ENCODE peak calls at places on chromosomes 7 and 10, in ten cellular contexts. G is brain microvascular endothelial cell, P is GM12865, L is stomach, I is retinal pigment epithelial cell, K is DND-41, U is GM12878, Z is cardiac fibroblast, N is fibroblast of the aortic adventitia, T is thoracic aorta. E is an unnamed sample.

GRCh38 chr7:111775205-111775604 is 212.9 kb upstream of the IMMP2L start:
- DNase-seq in G (no peak), P (no peak), I (no peak), L (no peak), N (peak), Z (no peak), K (no peak), U (no peak), T (no peak), E (no peak)

GRCh38 chr7:142864980-142865747 is 10.3 kb downstream of the EPHB6 start:
- DNase-seq in L (no peak), P (no peak), N (no peak), I (no peak), Z (no peak), K (no peak), T (no peak), U (no peak), G (no peak), E (no peak)

GRCh38 chr10:69800109-69800508 is 1.6 kb upstream of the COL13A1 start:
- DNase-seq in I (no peak), L (peak), Z (peak), N (peak), K (peak), U (no peak), T (no peak), P (peak), G (peak), E (no peak)

GRCh38 chr7:105519353-105519752 is 2.7 kb downstream of the PUS7 start:
- DNase-seq in I (no peak), T (no peak), L (no peak), P (no peak), Z (peak), N (no peak), G (peak), K (no peak), U (no peak), E (no peak)

GRCh38 chr10:124672181-124672638 is 72.0 kb downstream of the FAM53B start:
- DNase-seq in P (no peak), N (no peak), K (no peak), T (no peak), I (no peak), G (no peak), U (no peak), Z (no peak), L (no peak), E (no peak)

GRCh38 chr7:100584677-100585510 is 1.0 kb downstream of the LRCH4 start:
- DNase-seq in I (no peak), T (no peak), K (no peak), L (peak), Z (peak), G (peak), N (peak), P (no peak), U (no peak), E (no peak)

GRCh38 chr10:120039826-120040225 is 147.3 kb downstream of the SEC23IP start:
- DNase-seq in K (no peak), L (no peak), I (no peak), N (no peak), P (no peak), Z (no peak), G (no peak), T (no peak), U (no peak), E (no peak)

GRCh38 chr10:133306941-133307379 is 1.7 kb downstream of the TUBGCP2 start:
- DNase-seq in U (no peak), N (no peak), K (no peak), T (no peak), L (no peak), P (no peak), G (no peak), I (no peak), Z (no peak), E (no peak)

GRCh38 chr7:37074370-37074769 is 350.1 kb upstream of the AOAH start:
- DNase-seq in G (no peak), L (no peak), U (no peak), N (no peak), K (no peak), P (no peak), I (no peak), Z (no peak), T (no peak), E (no peak)

GRCh38 chr7:69934475-69934903 is 336.2 kb downstream of the AUTS2 start:
- DNase-seq in T (no peak), P (no peak), G (no peak), U (no peak), N (no peak), K (no peak), Z (no peak), I (no peak), L (no peak), E (no peak)

GRCh38 chr7:128027485-128027980 is 3.7 kb downstream of the LRRC4 start:
- DNase-seq in N (no peak), K (no peak), T (no peak), U (no peak), I (no peak), G (no peak), P (no peak), Z (no peak), L (no peak), E (no peak)

GRCh38 chr7:129773328-129773731 is 161.8 kb downstream of the NRF1 start:
- DNase-seq in N (no peak), P (peak), U (no peak), Z (no peak), K (no peak), L (no peak), I (no peak), G (no peak), T (no peak), E (no peak)

GRCh38 chr10:30671011-30671616 is 41.6 kb upstream of the LYZL2 start:
- DNase-seq in K (peak), U (no peak), L (no peak), N (peak), G (peak), Z (peak), I (no peak), P (peak), T (no peak), E (peak)

GRCh38 chr7:158776474-158776873 is 52.8 kb downstream of the ESYT2 start:
- DNase-seq in K (no peak), L (no peak), N (no peak), P (no peak), T (no peak), U (no peak), G (no peak), I (no peak), Z (no peak), E (no peak)

GRCh38 chr10:101967119-101967518 is 88.9 kb downstream of the ARMH3 start:
- DNase-seq in T (no peak), G (no peak), N (no peak), Z (no peak), P (no peak), I (no peak), L (no peak), U (no peak), K (no peak), E (no peak)

GRCh38 chr7:23696916-23697441 is 13.0 kb upstream of the STK31 start:
- DNase-seq in Z (peak), N (peak), K (peak), P (peak), I (no peak), G (peak), T (no peak), L (peak), U (no peak), E (no peak)

GRCh38 chr10:34397324-34397723 is 417.8 kb downstream of the PARD3 start:
- DNase-seq in Z (peak), N (peak), T (no peak), K (no peak), U (no peak), I (peak), P (no peak), G (peak), L (no peak), E (no peak)

GRCh38 chr10:111303887-111304286 is 227.1 kb downstream of the ADRA2A start:
- DNase-seq in G (no peak), N (no peak), K (no peak), I (no peak), Z (no peak), U (no peak), L (no peak), P (no peak), T (no peak), E (no peak)

GRCh38 chr10:31075434-31075833 is 43.8 kb upstream of the ZNF438 start:
- DNase-seq in T (no peak), P (no peak), L (no peak), U (no peak), N (peak), I (peak), K (no peak), G (peak), Z (peak), E (peak)

GRCh38 chr7:12889391-12889790 is 202.0 kb downstream of the ARL4A start:
- DNase-seq in Z (peak), L (no peak), K (no peak), I (no peak), P (no peak), N (peak), G (peak), U (no peak), T (no peak), E (no peak)

GRCh38 chr7:45082031-45082830 is 6.5 kb downstream of the NACAD start:
- DNase-seq in I (no peak), U (no peak), G (no peak), N (no peak), Z (peak), P (no peak), T (no peak), L (no peak), K (no peak), E (no peak)

GRCh38 chr10:132905661-132906060 is 36.7 kb downstream of the CFAP46 start:
- DNase-seq in I (no peak), U (no peak), N (no peak), T (no peak), K (no peak), G (no peak), P (no peak), Z (no peak), L (no peak), E (no peak)

DNA sequence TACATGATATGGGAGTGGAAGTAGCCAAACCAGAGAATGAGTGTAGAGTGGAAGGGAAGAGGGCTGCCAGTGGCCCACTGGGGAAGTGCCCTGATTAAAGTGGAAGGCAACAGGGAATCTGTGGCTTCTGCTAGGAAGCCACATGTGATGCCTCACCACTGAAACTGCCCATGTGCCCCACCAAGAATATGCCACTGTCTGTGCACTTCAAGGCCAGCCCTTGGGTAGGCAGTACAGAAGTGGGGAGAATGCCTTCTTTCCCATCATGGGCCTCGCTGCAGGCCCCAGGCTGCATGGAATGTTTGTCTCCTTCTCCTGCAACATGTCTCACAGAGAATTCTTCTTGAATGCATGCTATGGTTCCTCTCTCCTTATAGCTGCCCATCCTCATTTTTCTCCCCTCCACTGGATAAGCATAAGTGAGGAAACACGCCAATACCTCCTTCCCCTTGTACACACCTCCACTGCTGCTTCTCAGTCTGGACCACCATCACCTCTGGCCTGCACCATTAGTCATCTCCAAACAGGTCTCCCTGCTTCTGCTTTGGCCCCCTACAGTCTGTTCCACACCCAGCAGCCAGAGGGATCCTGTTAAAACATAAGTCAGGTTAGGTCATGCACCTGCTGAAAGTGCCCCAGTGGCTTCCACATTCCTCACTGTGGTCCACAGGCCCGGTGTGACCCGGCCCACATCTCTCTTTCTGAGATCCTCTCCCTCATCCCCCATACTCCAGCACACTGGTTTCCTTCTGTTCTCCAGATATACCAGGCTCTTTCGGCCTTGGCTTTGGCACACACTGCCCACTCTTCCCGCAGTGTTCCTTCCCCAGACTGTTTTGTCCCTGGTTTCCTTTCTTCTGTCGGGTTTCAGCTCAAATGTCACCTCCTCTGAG is 37.1 kb downstream of the SNX10 start:
- DNase-seq in U (no peak), K (no peak), I (no peak), N (no peak), T (no peak), L (no peak), Z (no peak), G (no peak), P (peak), E (no peak)
- TF ChIP-seq CTCF in U (no peak), K (no peak), I (no peak), N (no peak), T (no peak), L (no peak), Z (no peak), G (no peak), P (no peak), E (no peak)

DNA sequence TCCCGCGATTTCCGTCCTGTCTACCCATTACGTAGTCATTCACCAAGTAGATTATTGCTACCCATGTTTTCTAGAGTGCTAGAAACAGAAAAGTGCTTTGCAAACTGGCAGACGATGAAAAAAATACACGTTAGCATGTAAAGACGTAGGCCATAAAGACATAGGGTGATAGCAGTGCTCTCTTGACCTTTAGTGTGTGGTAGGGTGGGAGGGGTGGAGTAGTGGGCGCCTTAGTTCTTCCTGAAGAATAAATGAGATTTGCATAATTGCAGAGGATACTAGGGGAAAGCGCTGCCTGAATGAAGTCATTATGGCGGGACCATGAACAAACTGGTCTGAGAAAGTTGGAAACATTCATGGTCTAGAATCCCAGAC is 948 bp downstream of the ZNF485 start:
- DNase-seq in P (no peak), K (no peak), T (no peak), I (no peak), L (no peak), G (no peak), Z (no peak), N (no peak), U (no peak), E (no peak)
- H3K4me3 ChIP-seq in P (peak), K (peak), T (peak), I (peak), L (peak), G (peak), Z (peak), N (peak), U (peak), E (peak)

DNA sequence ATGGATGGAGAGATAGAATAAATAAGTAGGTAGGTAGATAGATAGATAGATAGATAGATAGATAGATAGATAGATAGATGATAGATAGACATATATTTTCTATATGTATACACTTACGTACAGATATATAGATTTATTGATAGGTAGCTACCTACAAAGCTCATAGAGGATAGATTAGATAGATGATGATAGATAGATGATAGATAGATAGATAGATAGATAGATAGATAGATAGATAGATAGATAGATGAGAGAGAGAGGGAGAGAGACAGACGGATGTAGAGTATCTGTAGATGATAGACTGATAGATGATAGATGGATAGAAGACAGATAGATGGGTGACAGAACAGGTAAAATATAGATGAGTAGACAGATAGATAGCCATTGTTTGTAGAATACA is 191.3 kb upstream of the PFKP start:
- DNase-seq in Z (no peak), G (no peak), T (no peak), I (no peak), N (no peak), U (no peak), K (no peak), L (no peak), P (no peak), E (no peak)
- TF ChIP-seq CTCF in Z (no peak), G (no peak), T (no peak), I (no peak), N (no peak), U (no peak), K (no peak), L (no peak), P (no peak), E (no peak)

DNA sequence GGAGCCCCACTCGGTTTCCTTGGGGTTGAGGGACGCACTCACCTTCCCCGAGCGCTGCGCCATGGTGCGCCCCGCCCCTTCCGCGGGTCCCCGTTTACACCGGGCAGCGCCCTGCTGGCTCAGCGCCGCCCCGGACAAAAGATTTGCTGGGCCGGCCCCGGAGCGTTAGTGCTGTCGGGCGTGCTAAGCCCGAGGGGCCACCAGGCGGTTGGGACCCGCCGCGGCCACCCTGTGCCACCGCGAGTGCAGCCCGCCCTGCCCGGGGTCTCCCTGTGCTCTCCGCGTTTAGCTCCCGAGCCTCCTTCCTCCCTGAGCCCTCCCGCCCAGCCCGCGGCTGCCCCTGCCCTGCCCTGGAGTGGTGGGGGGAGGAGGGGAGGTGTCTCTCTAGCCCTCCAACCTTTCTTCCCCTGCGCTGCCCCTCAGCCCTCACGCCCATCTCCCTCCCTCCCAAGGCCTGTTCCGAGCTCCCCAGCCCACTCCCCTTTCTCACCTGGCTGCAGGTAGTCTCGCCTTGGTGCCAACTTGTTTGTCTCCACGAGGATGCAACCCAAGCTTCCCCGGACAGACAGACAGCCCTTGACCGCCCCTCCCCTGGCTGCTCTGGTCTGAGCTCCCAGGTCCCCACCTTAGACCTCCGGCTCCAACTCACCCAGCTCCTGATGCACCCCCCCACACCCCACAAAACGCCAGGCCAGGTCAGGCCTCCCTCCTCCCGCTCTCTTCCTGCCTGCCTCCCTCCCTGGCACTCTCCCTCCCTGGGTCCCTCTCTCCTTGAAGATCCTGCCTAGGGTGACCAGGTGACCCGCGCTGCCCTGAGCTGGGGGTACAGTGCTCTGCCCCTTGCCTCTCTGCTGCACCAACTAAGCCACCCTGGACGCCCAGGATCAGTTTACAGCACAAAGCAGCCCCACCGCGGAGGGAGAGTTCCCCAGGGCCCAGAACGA is at the start of gene CRYGN:
- DNase-seq in I (no peak), N (no peak), Z (no peak), U (no peak), K (no peak), T (no peak), L (no peak), P (no peak), G (no peak), E (no peak)
- H3K4me3 ChIP-seq in I (peak), N (no peak), Z (no peak), U (no peak), K (no peak), T (peak), L (peak), P (no peak), G (peak), E (peak)

GRCh38 chr7:108598153-108598552 is 28.5 kb downstream of the DNAJB9 start:
- DNase-seq in L (no peak), Z (no peak), I (peak), T (no peak), N (no peak), G (no peak), P (no peak), K (no peak), U (no peak), E (no peak)

GRCh38 chr7:108603922-108604684 is 34.4 kb downstream of the DNAJB9 start:
- DNase-seq in Z (no peak), K (no peak), I (no peak), N (no peak), L (no peak), G (no peak), U (no peak), T (no peak), P (no peak), E (no peak)

GRCh38 chr7:108598858-108599257 is 29.2 kb downstream of the DNAJB9 start:
- DNase-seq in T (no peak), K (no peak), U (no peak), N (no peak), G (no peak), I (no peak), L (no peak), Z (no peak), P (no peak), E (no peak)

GRCh38 chr7:108596560-108596959 is 26.9 kb downstream of the DNAJB9 start:
- DNase-seq in T (no peak), P (no peak), Z (no peak), N (no peak), U (no peak), G (no peak), I (no peak), L (no peak), K (no peak), E (no peak)

GRCh38 chr7:108600399-108600798 is 30.7 kb downstream of the DNAJB9 start:
- DNase-seq in I (no peak), G (no peak), T (no peak), U (no peak), L (no peak), N (no peak), Z (no peak), K (no peak), P (no peak), E (no peak)
- TF ChIP-seq CTCF in I (no peak), G (no peak), T (no peak), U (no peak), L (no peak), N (no peak), Z (no peak), K (no peak), P (no peak), E (no peak)

DNA sequence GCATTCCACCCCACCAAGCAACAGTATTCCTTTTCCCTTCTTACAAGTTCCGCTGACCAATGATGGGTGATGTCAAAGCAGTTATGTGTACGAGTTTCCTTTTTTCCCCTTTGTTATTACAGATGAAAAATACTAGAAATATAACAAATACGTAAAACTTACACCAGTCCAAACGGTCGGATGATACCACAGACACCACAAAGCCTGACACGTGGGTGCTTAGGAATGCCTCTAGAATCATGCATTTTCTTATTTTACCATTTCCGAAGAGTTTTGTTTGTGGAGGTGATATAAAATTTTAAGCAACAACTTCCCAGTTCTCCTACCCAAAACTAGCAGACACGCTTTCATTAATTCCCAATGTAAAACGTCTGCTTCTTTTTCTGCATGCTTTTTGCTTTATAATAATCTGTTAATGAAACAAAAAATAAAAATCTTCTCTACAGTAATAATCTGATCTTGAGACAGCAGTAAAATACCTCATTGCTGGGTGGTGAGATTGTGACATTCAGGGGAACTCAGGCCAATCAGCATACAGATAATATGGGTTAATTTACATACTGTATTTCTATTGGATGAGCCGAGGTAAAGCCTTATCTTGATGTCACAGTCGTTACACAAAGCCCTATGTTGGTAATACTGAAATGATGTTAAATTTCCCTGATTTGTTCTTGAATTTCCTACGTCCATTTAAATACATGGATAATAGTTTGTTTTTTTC is 811 bp upstream of the GPR85 start:
- DNase-seq in I (peak), U (no peak), T (no peak), P (no peak), L (no peak), N (peak), Z (peak), G (peak), K (no peak), E (no peak)
- H3K4me3 ChIP-seq in I (peak), U (no peak), T (peak), P (no peak), L (no peak), N (peak), Z (no peak), G (peak), K (no peak), E (no peak)

E was measured in kidney epithelial cell.